ENCODE peak calls at places on chromosomes 11 and 22, in ten cellular contexts. Y, I, H, L, N, R, Q, P, V and X are unnamed samples.

GRCh38 chr11:85682330-85683305 is 3.4 kb downstream of the CCDC89 start:
- DNase-seq in Y (peak; percentile 51), I (peak; percentile 35), H (peak; percentile 81), L (peak; percentile 51), N (peak; percentile 58), R (peak; percentile 27), Q (peak; percentile 83), P (peak; percentile 78), V (peak; percentile 72), X (peak; percentile 86)

GRCh38 chr22:46212195-46212594 is 37.9 kb downstream of the CDPF1 start:
- DNase-seq in Y (no peak), I (no peak), H (no peak), L (no peak), N (no peak), R (no peak), Q (no peak), P (no peak), V (no peak), X (no peak)

GRCh38 chr11:64331569-64332371 is 8.2 kb upstream of the CCDC88B start:
- DNase-seq in Y (peak; percentile 83), I (peak; percentile 92), H (peak; percentile 74), L (peak; percentile 69), N (peak; percentile 58), R (peak; percentile 92), Q (peak; percentile 94), P (peak; percentile 84), V (peak; percentile 68), X (peak; percentile 82)

GRCh38 chr22:31615940-31616314 is 46.1 kb downstream of the PISD start:
- DNase-seq in Y (no peak), I (no peak), H (no peak), L (no peak), N (no peak), R (no peak), Q (peak; percentile 54), P (peak; percentile 83), V (no peak), X (no peak)

GRCh38 chr11:121042296-121042695 is 18.4 kb downstream of the TBCEL start:
- DNase-seq in Y (no peak), I (no peak), H (no peak), L (no peak), N (no peak), R (no peak), Q (no peak), P (no peak), V (no peak), X (no peak)

GRCh38 chr11:48172818-48173609 is 43.6 kb upstream of the OR4B1 start:
- DNase-seq in Y (peak; percentile 52), I (peak; percentile 62), H (peak; percentile 64), L (peak; percentile 26), N (peak; percentile 37), R (peak; percentile 54), Q (peak; percentile 75), P (peak; percentile 51), V (peak; percentile 67), X (peak; percentile 72)

GRCh38 chr11:75223954-75224643 is 16.5 kb upstream of the TPBGL start:
- DNase-seq in Y (no peak), I (no peak), H (no peak), L (no peak), N (no peak), R (peak; percentile 21), Q (no peak), P (no peak), V (no peak), X (no peak)

GRCh38 chr11:26268980-26269660 is 62.8 kb upstream of the ANO3 start:
- DNase-seq in Y (no peak), I (no peak), H (no peak), L (no peak), N (no peak), R (no peak), Q (no peak), P (no peak), V (no peak), X (no peak)

GRCh38 chr11:36150986-36151385 is 138.2 kb downstream of the COMMD9 start:
- DNase-seq in Y (peak; percentile 43), I (no peak), H (no peak), L (no peak), N (no peak), R (no peak), Q (no peak), P (no peak), V (no peak), X (no peak)

GRCh38 chr11:87359401-87359800 is 321.7 kb downstream of the TMEM135 start:
- DNase-seq in Y (no peak), I (no peak), H (no peak), L (no peak), N (no peak), R (no peak), Q (no peak), P (no peak), V (no peak), X (no peak)

GRCh38 chr22:41621911-41622179 is 750 bp downstream of the XRCC6 start:
- DNase-seq in Y (no peak), I (no peak), H (no peak), L (no peak), N (no peak), R (no peak), Q (no peak), P (no peak), V (no peak), X (no peak)

GRCh38 chr11:61626580-61627380 is 45.9 kb upstream of the SYT7 start:
- DNase-seq in Y (peak; percentile 45), I (peak; percentile 89), H (peak; percentile 50), L (peak; percentile 68), N (peak; percentile 91), R (no peak), Q (peak; percentile 89), P (peak; percentile 18), V (peak; percentile 76), X (peak; percentile 64)

GRCh38 chr22:37163618-37164534 is 14.2 kb upstream of the IL2RB start:
- DNase-seq in Y (no peak), I (no peak), H (no peak), L (no peak), N (no peak), R (no peak), Q (peak; percentile 58), P (no peak), V (no peak), X (no peak)

DNA sequence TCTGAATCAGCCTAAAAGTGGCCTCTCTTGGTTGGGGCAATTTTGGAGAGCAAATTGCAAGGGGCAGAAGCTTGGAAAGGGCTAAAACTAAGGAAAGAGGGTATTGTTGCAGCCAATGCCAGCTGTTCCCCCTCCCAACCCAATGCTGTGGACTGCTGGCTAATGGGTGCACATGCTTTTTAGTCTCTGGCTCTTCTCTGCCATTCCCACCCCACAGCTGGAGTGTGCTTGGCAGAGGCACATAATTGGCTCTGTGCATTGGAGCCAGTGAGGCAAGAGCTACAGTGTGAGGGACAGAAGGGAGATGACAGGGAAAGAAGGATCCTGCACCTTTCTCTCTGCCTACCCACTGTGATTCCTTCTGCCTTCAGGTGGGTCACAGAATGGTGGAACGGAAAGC is 140.0 kb downstream of the NECTIN1 start:
- DNase-seq in Y (no peak), I (no peak), H (no peak), L (no peak), N (no peak), R (no peak), Q (no peak), P (no peak), V (no peak), X (no peak)
- H3K27ac ChIP-seq in Y (no peak overlapping the region), I (no peak overlapping the region), H (no peak overlapping the region), L (no peak overlapping the region), N (no peak overlapping the region), R (no peak overlapping the region), Q (no peak overlapping the region), P (no peak overlapping the region), V (no peak overlapping the region), X (no peak overlapping the region)

DNA sequence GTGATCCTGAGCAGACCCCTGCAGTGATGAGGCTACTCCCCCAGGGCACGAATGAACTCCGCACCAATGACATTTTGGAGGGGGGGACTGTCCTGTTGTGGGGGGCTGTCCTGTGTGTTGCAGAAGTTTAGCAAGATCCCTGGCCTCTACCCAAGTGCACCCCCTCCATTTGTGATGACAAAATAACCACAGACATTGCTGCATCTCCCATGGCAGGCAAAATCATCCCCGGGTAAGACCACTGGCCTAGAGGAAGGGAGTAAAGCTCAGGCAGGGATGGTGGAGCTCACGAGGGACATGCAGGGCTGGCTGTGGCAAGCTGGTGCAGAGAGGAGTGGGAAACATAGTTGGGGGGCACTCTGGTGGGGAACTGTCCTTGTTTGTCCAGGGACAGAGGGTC is 40.6 kb downstream of the NECTIN1 start:
- DNase-seq in Y (no peak), I (no peak), H (no peak), L (no peak), N (no peak), R (no peak), Q (no peak), P (no peak), V (no peak), X (no peak)
- H3K4me1 ChIP-seq in Y (peaks cover 11% of the 10 kb centered on the region), I (peaks cover 8% of the 10 kb centered on the region), H (peaks cover 15% of the 10 kb centered on the region), L (no peaks in the 10 kb centered on the region), N (peaks cover 26% of the 10 kb centered on the region), R (peaks cover 5% of the 10 kb centered on the region), Q (peaks cover 6% of the 10 kb centered on the region), P (peaks cover 25% of the 10 kb centered on the region), V (peaks cover 11% of the 10 kb centered on the region), X (peaks cover 4% of the 10 kb centered on the region)

GRCh38 chr11:134151083-134151747 is 72.6 kb downstream of the NCAPD3 start:
- DNase-seq in Y (no peak), I (no peak), H (no peak), L (no peak), N (no peak), R (no peak), Q (no peak), P (no peak), V (no peak), X (no peak)
- H3K27ac ChIP-seq in Y (no peak overlapping the region), I (no peak overlapping the region), H (no peak overlapping the region), L (no peak overlapping the region), N (no peak overlapping the region), R (no peak overlapping the region), Q (no peak overlapping the region), P (no peak overlapping the region), V (no peak overlapping the region), X (no peak overlapping the region)

GRCh38 chr11:94652735-94653284 is 85.6 kb downstream of the PIWIL4 start:
- DNase-seq in Y (no peak), I (no peak), H (no peak), L (no peak), N (no peak), R (no peak), Q (no peak), P (no peak), V (no peak), X (no peak)
- H3K4me1 ChIP-seq in Y (peaks cover 5% of the 10 kb centered on the region), I (no peaks in the 10 kb centered on the region), H (peaks cover 17% of the 10 kb centered on the region), L (peaks cover 14% of the 10 kb centered on the region), N (no peaks in the 10 kb centered on the region), R (no peaks in the 10 kb centered on the region), Q (peaks cover 4% of the 10 kb centered on the region), P (no peaks in the 10 kb centered on the region), V (no peaks in the 10 kb centered on the region), X (peaks cover 9% of the 10 kb centered on the region)

DNA sequence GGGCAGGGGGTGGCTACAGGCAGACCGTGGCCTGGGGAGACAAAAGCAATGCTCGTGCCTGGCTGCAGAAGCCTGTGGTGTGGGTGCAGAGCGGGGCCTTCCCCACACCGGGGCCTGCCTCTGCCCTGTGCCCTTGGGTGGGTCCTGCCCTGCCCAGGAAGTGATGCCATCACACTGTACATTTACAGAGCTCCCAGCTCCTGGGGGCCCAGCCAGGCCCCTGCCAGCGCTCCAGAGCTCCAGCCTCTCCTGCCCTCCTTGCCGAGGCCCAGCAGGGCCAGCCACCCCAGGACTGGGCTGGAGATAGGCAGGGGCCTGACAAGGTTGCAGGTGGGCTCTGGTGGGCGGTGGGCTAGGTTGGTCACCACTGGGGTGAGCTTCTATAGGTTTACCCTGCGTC is 40.2 kb downstream of the MUC5B start:
- DNase-seq in Y (no peak), I (no peak), H (no peak), L (no peak), N (no peak), R (no peak), Q (no peak), P (no peak), V (no peak), X (no peak)
- H3K27ac ChIP-seq in Y (no peak overlapping the region), I (peak overlapping the region; percentile 82), H (peak overlapping the region; percentile 78), L (peak overlapping the region; percentile 80), N (peak overlapping the region; percentile 54), R (peak overlapping the region; percentile 92), Q (no peak overlapping the region), P (no peak overlapping the region), V (peak overlapping the region; percentile 79), X (no peak overlapping the region)